ENCODE peak calls at places on chromosomes 4 and X, in five cellular contexts. T is SJSA1; I is CD4-positive, alpha-beta T cell; Y is activated CD4-positive, alpha-beta T cell treated with anti-CD3 and anti-CD28 coated beads, Interleukin-2, amount 50 U/mL, for 1 hour; N is activated CD8-positive, alpha-beta T cell treated with anti-CD3 and anti-CD28 coated beads, Interleukin-2, amount 10 ng/mL, durations not matched to agents 7 days and 5 days. X is an unnamed sample.

GRCh38 chr4:137471895-137472294 is 60.4 kb downstream of the PCDH18 start:
- DNase-seq in N (no peak), I (no peak), Y (no peak), T (no peak), X (no peak)

GRCh38 chrX:134246282-134246681 is 9.3 kb downstream of the CCDC160 start:
- DNase-seq in Y (no peak), N (no peak), I (no peak), T (no peak), X (no peak)

GRCh38 chr4:97525236-97525635 is 618.0 kb downstream of the STPG2 start:
- DNase-seq in Y (no peak), T (no peak), N (no peak), I (no peak), X (no peak)

GRCh38 chr4:142875117-142875516 is 29.0 kb upstream of the INPP4B start:
- DNase-seq in N (no peak), I (no peak), T (no peak), Y (no peak), X (no peak)

GRCh38 chr4:21447320-21448055 is 501.1 kb downstream of the KCNIP4 start:
- DNase-seq in N (no peak), Y (no peak), I (no peak), T (no peak), X (no peak)

GRCh38 chr4:155875878-155876277 is 9.8 kb upstream of the ASIC5 start:
- DNase-seq in Y (no peak), N (no peak), I (no peak), T (no peak), X (no peak)

GRCh38 chrX:124960454-124960853 is 359.2 kb upstream of the TEX13C start:
- DNase-seq in N (no peak), T (no peak), I (no peak), Y (no peak), X (no peak)

GRCh38 chr4:93187892-93188291 is 640.7 kb upstream of the ATOH1 start:
- DNase-seq in T (no peak), Y (no peak), I (no peak), N (no peak), X (no peak)

GRCh38 chr4:48812866-48813265 is 18.0 kb upstream of the OCIAD1 start:
- DNase-seq in Y (no peak), I (no peak), T (no peak), N (no peak), X (no peak)

GRCh38 chr4:8043596-8043995 is 103.9 kb upstream of the AFAP1 start:
- DNase-seq in N (no peak), Y (no peak), T (no peak), I (no peak), X (no peak)

GRCh38 chr4:7325541-7325940 is 109.2 kb downstream of the PSAPL1 start:
- DNase-seq in I (no peak), N (no peak), Y (no peak), T (no peak), X (no peak)

GRCh38 chrX:37666516-37666915 is 19.1 kb upstream of the XK start:
- DNase-seq in I (no peak), Y (no peak), N (no peak), T (no peak), X (no peak)

GRCh38 chr4:5435201-5435600 is 273.2 kb downstream of the EVC2 start:
- DNase-seq in T (no peak), I (no peak), N (no peak), Y (no peak), X (no peak)

GRCh38 chrX:40079572-40079971 is 18.2 kb downstream of the BCOR start:
- DNase-seq in I (no peak), Y (no peak), T (no peak), N (no peak), X (no peak)

GRCh38 chrX:12615061-12615460 is 176.2 kb upstream of the PRPS2 start:
- DNase-seq in Y (no peak), T (no peak), I (no peak), N (no peak), X (no peak)

GRCh38 chr4:37540486-37540885 is 145.7 kb downstream of the RELL1 start:
- DNase-seq in I (no peak), N (no peak), Y (no peak), T (no peak), X (no peak)

GRCh38 chr4:40196724-40197281 is at the start of gene RHOH:
- DNase-seq in Y (peak), T (no peak), I (peak), N (peak), X (peak)

GRCh38 chrX:11888421-11888820 is 130.4 kb downstream of the MSL3 start:
- DNase-seq in N (no peak), Y (no peak), I (no peak), T (no peak), X (no peak)

GRCh38 chr4:176949022-176949421 is 156.3 kb upstream of the VEGFC start:
- DNase-seq in N (no peak), I (no peak), Y (no peak), T (no peak), X (no peak)

GRCh38 chr4:7395635-7396034 is 39.1 kb downstream of the PSAPL1 start:
- DNase-seq in I (no peak), N (no peak), T (peak), Y (no peak), X (no peak)

GRCh38 chrX:69309074-69309792 is 144.0 kb upstream of the PJA1 start:
- DNase-seq in T (no peak), Y (no peak), N (no peak), I (no peak), X (no peak)

GRCh38 chrX:16869393-16870094 is 618 bp downstream of the RBBP7 start:
- DNase-seq in Y (peak), N (peak), I (peak), T (peak), X (peak)

GRCh38 chrX:155966876-155967275 is 30.6 kb upstream of the IL9R start:
- DNase-seq in N (peak), I (no peak), Y (peak), T (no peak), X (no peak)